ENCODE peak calls at places on chromosomes 16 and 17, in four cellular contexts. One of them, this sample, is unnamed.

GRCh38 chr16:16830973-16831372 is 452.0 kb downstream of the NPIPA7 start:
- DNase-seq in AG04450: no peak
- DNase-seq in brain microvascular endothelial cell: no peak
- DNase-seq in PC-3: no peak
- DNase-seq in this sample: no peak

GRCh38 chr16:70649300-70649699 is 2.9 kb downstream of the IL34 start:
- DNase-seq in brain microvascular endothelial cell: peak
- DNase-seq in AG04450: no peak
- DNase-seq in PC-3: no peak
- DNase-seq in this sample: no peak

GRCh38 chr16:23145608-23146007 is 3.6 kb downstream of the USP31 start:
- DNase-seq in PC-3: peak
- DNase-seq in brain microvascular endothelial cell: peak
- DNase-seq in AG04450: no peak
- DNase-seq in this sample: peak

GRCh38 chr16:67016143-67016542 is 12.8 kb upstream of the CBFB start:
- DNase-seq in AG04450: no peak
- DNase-seq in brain microvascular endothelial cell: no peak
- DNase-seq in PC-3: no peak
- DNase-seq in this sample: no peak

GRCh38 chr16:89019511-89019910 is 42.5 kb upstream of the CBFA2T3 start:
- DNase-seq in PC-3: no peak
- DNase-seq in AG04450: no peak
- DNase-seq in brain microvascular endothelial cell: no peak
- DNase-seq in this sample: no peak

GRCh38 chr17:33209671-33210070 is 83.4 kb downstream of the ASIC2 start:
- DNase-seq in PC-3: no peak
- DNase-seq in AG04450: no peak
- DNase-seq in brain microvascular endothelial cell: no peak
- DNase-seq in this sample: no peak

GRCh38 chr17:55454906-55455474 is 33.4 kb upstream of the MMD start:
- DNase-seq in AG04450: peak
- DNase-seq in brain microvascular endothelial cell: peak
- DNase-seq in PC-3: peak
- DNase-seq in this sample: peak

GRCh38 chr17:80031691-80032480 is 3.8 kb downstream of the TBC1D16 start:
- DNase-seq in brain microvascular endothelial cell: no peak
- DNase-seq in PC-3: no peak
- DNase-seq in AG04450: no peak
- DNase-seq in this sample: no peak

GRCh38 chr16:75919664-75920063 is 193.4 kb upstream of the CPHXL start:
- DNase-seq in PC-3: no peak
- DNase-seq in brain microvascular endothelial cell: no peak
- DNase-seq in AG04450: no peak
- DNase-seq in this sample: no peak

GRCh38 chr16:14179116-14179515 is 108.0 kb downstream of the MRTFB start:
- DNase-seq in PC-3: peak
- DNase-seq in brain microvascular endothelial cell: no peak
- DNase-seq in AG04450: no peak
- DNase-seq in this sample: no peak

GRCh38 chr16:28876016-28876659 is 2.1 kb upstream of the ATP2A1 start:
- DNase-seq in brain microvascular endothelial cell: no peak
- DNase-seq in AG04450: no peak
- DNase-seq in PC-3: no peak
- DNase-seq in this sample: no peak

GRCh38 chr16:23288726-23289512 is 13.2 kb upstream of the SCNN1B start:
- DNase-seq in brain microvascular endothelial cell: no peak
- DNase-seq in PC-3: no peak
- DNase-seq in AG04450: no peak
- DNase-seq in this sample: no peak

GRCh38 chr17:60139438-60140285 is 10.1 kb upstream of the CA4 start:
- DNase-seq in brain microvascular endothelial cell: peak
- DNase-seq in AG04450: peak
- DNase-seq in PC-3: peak
- DNase-seq in this sample: peak

GRCh38 chr17:45307290-45308015 is 9.4 kb downstream of the MAP3K14 start:
- DNase-seq in AG04450: peak
- DNase-seq in PC-3: peak
- DNase-seq in brain microvascular endothelial cell: peak
- DNase-seq in this sample: peak

GRCh38 chr17:38852771-38853291 is 690 bp downstream of the RPL23 start:
- DNase-seq in AG04450: no peak
- DNase-seq in brain microvascular endothelial cell: no peak
- DNase-seq in PC-3: no peak
- DNase-seq in this sample: no peak

GRCh38 chr16:84194470-84195200 is 3.7 kb downstream of the ADAD2 start:
- DNase-seq in PC-3: no peak
- DNase-seq in AG04450: no peak
- DNase-seq in brain microvascular endothelial cell: no peak
- DNase-seq in this sample: no peak

GRCh38 chr16:88936008-88936912 is 40.7 kb downstream of the CBFA2T3 start:
- DNase-seq in PC-3: peak
- DNase-seq in AG04450: no peak
- DNase-seq in brain microvascular endothelial cell: no peak
- DNase-seq in this sample: no peak

GRCh38 chr17:81858170-81858966 is 2.0 kb downstream of the P4HB start:
- DNase-seq in brain microvascular endothelial cell: no peak
- DNase-seq in AG04450: no peak
- DNase-seq in PC-3: peak
- DNase-seq in this sample: no peak

GRCh38 chr17:65537845-65538678 is 23.4 kb downstream of the AXIN2 start:
- DNase-seq in PC-3: no peak
- DNase-seq in brain microvascular endothelial cell: no peak
- DNase-seq in AG04450: no peak
- DNase-seq in this sample: no peak
- H3K27ac ChIP-seq in PC-3: no peak
- H3K27ac ChIP-seq in brain microvascular endothelial cell: no peak
- H3K27ac ChIP-seq in AG04450: no peak
- H3K27ac ChIP-seq in this sample: no peak

GRCh38 chr16:85563515-85564276 is 49.4 kb upstream of the GSE1 start:
- DNase-seq in brain microvascular endothelial cell: no peak
- DNase-seq in AG04450: no peak
- DNase-seq in PC-3: peak
- DNase-seq in this sample: no peak
- TF ChIP-seq CTCF in brain microvascular endothelial cell: peak
- TF ChIP-seq CTCF in AG04450: no peak
- TF ChIP-seq CTCF in PC-3: no peak
- TF ChIP-seq CTCF in this sample: no peak

DNA sequence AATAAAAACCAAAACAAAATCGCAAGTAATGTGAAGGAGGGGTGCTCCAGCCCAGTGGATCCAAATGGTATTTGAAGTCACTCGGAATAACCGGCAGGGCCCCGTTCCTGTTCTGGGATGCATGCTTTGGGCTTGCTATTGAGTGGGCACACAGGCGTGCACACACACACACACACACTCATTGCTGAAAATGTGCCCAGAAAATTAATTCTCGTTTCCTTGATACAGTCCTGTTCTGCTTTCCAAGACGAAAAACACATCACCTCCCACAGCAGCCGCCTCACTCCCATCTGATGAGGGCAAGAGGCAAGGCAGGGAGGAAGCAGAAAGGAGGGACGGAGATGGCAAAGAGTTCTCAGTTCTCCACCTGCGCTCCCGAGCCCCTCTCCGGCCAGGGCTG is 62.2 kb upstream of the SDK2 start:
- DNase-seq in PC-3: no peak
- DNase-seq in AG04450: no peak
- DNase-seq in brain microvascular endothelial cell: no peak
- DNase-seq in this sample: no peak
- H3K27ac ChIP-seq in PC-3: no peak
- H3K27ac ChIP-seq in AG04450: no peak
- H3K27ac ChIP-seq in brain microvascular endothelial cell: no peak
- H3K27ac ChIP-seq in this sample: peak

GRCh38 chr16:87841608-87842208 is 27.6 kb downstream of the SLC7A5 start:
- DNase-seq in AG04450: no peak
- DNase-seq in brain microvascular endothelial cell: no peak
- DNase-seq in PC-3: no peak
- DNase-seq in this sample: no peak

GRCh38 chr16:87842209-87842869 is 27.0 kb downstream of the SLC7A5 start:
- DNase-seq in PC-3: no peak
- DNase-seq in brain microvascular endothelial cell: no peak
- DNase-seq in AG04450: no peak
- DNase-seq in this sample: no peak

GRCh38 chr16:87838643-87839541 is 30.4 kb downstream of the SLC7A5 start:
- DNase-seq in PC-3: no peak
- DNase-seq in AG04450: no peak
- DNase-seq in brain microvascular endothelial cell: no peak
- DNase-seq in this sample: no peak

GRCh38 chr16:87839542-87840461 is 29.5 kb downstream of the SLC7A5 start:
- DNase-seq in AG04450: no peak
- DNase-seq in brain microvascular endothelial cell: no peak
- DNase-seq in PC-3: no peak
- DNase-seq in this sample: no peak

GRCh38 chr16:87840462-87840978 is 28.8 kb downstream of the SLC7A5 start:
- DNase-seq in AG04450: no peak
- DNase-seq in PC-3: no peak
- DNase-seq in brain microvascular endothelial cell: no peak
- DNase-seq in this sample: no peak
- TF ChIP-seq CTCF in AG04450: no peak
- TF ChIP-seq CTCF in PC-3: no peak
- TF ChIP-seq CTCF in brain microvascular endothelial cell: no peak
- TF ChIP-seq CTCF in this sample: no peak

This sample was measured in RWPE1.